ENCODE peak calls at places on chromosomes 13 and 19, in six cellular contexts. F is ovary, E is cardiac muscle cell, J is testis, X is upper lobe of left lung, L is Caco-2. M is an unnamed sample.

GRCh38 chr19:5990289-5990797 is 12.4 kb upstream of the RANBP3 start:
- DNase-seq in X (no peak), J (peak; percentile 49), F (no peak), E (no peak), L (no peak), M (no peak)

GRCh38 chr19:39941615-39942507 is 7.4 kb upstream of the FCGBP start:
- DNase-seq in L (no peak), X (no peak), E (peak; percentile 64), J (peak; percentile 19), F (no peak), M (peak; percentile 85)

GRCh38 chr13:41694902-41695301 is 237.6 kb downstream of the RGCC start:
- DNase-seq in J (peak; percentile 47), L (peak; percentile 42), X (no peak), E (peak; percentile 95), F (peak; percentile 55), M (peak; percentile 12)

GRCh38 chr13:46369506-46370268 is 17.4 kb downstream of the RUBCNL start:
- DNase-seq in E (peak; percentile 59), J (no peak), F (no peak), L (no peak), X (no peak), M (peak; percentile 64)

GRCh38 chr13:79190932-79191331 is 215.1 kb downstream of the RBM26 start:
- DNase-seq in E (no peak), F (no peak), J (no peak), X (no peak), L (no peak), M (peak; percentile 66)

GRCh38 chr13:55653497-55653896 is 1487.2 kb upstream of the PRR20A start:
- DNase-seq in E (no peak), X (no peak), F (no peak), J (no peak), L (no peak), M (no peak)

GRCh38 chr19:38650180-38650775 is 2.8 kb downstream of the ACTN4 start:
- DNase-seq in J (no peak), X (no peak), E (no peak), F (no peak), L (no peak), M (peak; percentile 34)

GRCh38 chr19:6767081-6767356 is 216 bp downstream of the SH2D3A start:
- DNase-seq in E (no peak), F (no peak), X (no peak), J (no peak), L (no peak), M (peak; percentile 72)

GRCh38 chr13:45341799-45342584 is 1.0 kb upstream of the TPT1 start:
- DNase-seq in X (no peak), E (peak; percentile 61), L (no peak), J (peak; percentile 31), F (peak; percentile 40), M (no peak)

GRCh38 chr13:52599853-52600603 is 42.2 kb upstream of the HNRNPA1L2 start:
- DNase-seq in L (peak; percentile 72), F (peak; percentile 57), E (peak; percentile 53), J (peak; percentile 53), X (peak; percentile 90), M (peak; percentile 63)

GRCh38 chr13:52597676-52598075 is 44.6 kb upstream of the HNRNPA1L2 start:
- DNase-seq in X (no peak), F (no peak), J (no peak), L (no peak), E (no peak), M (no peak)

GRCh38 chr13:52600666-52601065 is 41.6 kb upstream of the HNRNPA1L2 start:
- DNase-seq in J (no peak), L (no peak), X (no peak), F (no peak), E (peak; percentile 30), M (no peak)

DNA sequence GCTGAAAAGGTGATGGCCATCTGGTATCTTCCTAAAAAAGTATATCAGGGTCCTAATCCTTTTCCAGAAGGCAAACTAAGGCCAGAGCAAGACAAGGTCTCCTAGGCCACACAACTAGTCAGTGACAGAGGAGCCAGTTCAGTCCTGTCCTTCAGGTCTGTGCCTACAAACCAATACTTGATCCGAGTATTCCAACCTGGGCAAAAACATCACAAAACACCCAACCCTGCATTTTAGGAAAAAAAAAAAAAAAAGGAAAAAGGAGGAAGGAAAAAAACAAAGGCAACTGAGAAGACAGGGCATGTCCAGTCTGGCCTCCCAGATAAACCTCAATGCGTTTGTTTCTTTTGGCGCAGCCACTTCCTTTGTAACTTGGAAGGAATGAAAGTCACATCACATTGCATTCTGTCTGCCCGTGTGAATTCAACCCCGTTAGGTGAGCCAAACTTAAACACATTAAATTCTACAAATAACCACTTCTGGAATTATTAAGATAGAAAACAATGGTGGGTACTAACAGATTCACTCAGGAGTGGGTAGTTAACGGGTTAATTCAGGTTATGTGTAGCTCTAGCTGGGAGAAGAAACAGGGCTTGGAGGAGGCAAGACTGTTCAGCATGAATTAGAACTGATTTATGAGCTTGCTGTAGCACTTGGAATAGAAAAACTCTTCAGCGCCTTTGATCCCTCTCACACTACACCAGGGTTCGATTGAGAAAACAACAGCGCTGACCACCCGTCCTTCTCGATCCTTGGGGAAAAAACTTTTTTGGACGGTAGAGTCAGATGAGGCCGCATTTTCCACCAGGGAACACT is 43.0 kb upstream of the HNRNPA1L2 start:
- DNase-seq in J (peak; percentile 38), L (no peak), F (no peak), X (no peak), E (peak; percentile 70), M (peak; percentile 11)
- H3K4me3 ChIP-seq in J (peak overlapping the region; percentile 73), L (peak overlapping the region; percentile 87), F (peak overlapping the region; percentile 74), X (peak overlapping the region; percentile 83), E (peak overlapping the region; percentile 18), M (peak overlapping the region; percentile 75)

GRCh38 chr13:37775871-37776270 is 93.7 kb downstream of the TRPC4 start:
- DNase-seq in L (no peak), X (no peak), F (no peak), J (no peak), E (no peak), M (no peak)
- TF ChIP-seq CTCF in L (no peak), X (no peak), F (no peak), J (no peak), E (no peak), M (no peak)

GRCh38 chr13:99995503-99996176 is 14.1 kb downstream of the ZIC2 start:
- DNase-seq in X (no peak), F (no peak), E (no peak), L (no peak), J (no peak), M (no peak)
- H3K4me3 ChIP-seq in X (no peak overlapping the region), F (no peak overlapping the region), E (no peak overlapping the region), L (no peak overlapping the region), J (no peak overlapping the region), M (no peak overlapping the region)

DNA sequence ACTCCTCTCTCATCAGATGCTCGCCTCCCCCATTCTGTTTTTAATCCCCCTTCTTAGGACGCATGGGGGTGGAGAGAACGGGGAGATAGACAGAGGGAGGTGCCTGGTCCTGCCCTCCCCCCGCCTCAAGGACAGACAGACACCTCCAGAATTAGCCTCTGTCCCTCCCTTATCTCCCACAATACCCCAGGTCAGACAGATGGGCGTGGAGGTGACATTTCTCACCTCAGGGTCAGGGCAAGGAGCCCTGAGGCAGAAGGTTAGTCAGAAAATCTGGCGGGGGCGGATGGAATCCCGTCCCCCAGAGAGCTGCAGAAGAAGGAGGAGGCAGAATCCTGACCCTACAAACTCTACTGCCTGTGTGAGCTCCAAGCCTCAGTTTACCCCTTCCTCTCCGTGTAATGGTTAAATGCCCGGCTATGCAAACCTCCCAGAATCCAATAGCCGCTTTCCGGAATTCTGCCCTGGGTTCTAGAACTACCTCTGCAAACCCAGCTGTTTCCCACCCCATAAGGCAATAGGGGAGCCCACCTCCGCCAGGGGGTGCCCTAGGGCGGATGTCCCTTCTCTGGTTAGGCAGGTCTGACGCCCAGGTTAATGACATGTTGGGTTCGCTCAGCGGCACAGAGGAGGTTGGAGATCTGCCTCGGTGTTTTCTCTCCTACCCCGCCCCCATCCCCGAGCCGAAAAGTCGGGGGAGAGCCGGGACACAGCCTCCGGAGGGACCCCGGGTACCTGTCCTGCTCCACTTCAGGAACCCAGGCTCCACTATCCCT is 900 bp downstream of the PPP1R13L start:
- DNase-seq in F (peak; percentile 63), J (peak; percentile 60), X (no peak), E (peak; percentile 35), L (peak; percentile 93), M (peak; percentile 73)
- TF ChIP-seq CTCF in F (no peak), J (no peak), X (peak; percentile 36), E (peak; percentile 55), L (peak; percentile 87), M (peak; percentile 58)

DNA sequence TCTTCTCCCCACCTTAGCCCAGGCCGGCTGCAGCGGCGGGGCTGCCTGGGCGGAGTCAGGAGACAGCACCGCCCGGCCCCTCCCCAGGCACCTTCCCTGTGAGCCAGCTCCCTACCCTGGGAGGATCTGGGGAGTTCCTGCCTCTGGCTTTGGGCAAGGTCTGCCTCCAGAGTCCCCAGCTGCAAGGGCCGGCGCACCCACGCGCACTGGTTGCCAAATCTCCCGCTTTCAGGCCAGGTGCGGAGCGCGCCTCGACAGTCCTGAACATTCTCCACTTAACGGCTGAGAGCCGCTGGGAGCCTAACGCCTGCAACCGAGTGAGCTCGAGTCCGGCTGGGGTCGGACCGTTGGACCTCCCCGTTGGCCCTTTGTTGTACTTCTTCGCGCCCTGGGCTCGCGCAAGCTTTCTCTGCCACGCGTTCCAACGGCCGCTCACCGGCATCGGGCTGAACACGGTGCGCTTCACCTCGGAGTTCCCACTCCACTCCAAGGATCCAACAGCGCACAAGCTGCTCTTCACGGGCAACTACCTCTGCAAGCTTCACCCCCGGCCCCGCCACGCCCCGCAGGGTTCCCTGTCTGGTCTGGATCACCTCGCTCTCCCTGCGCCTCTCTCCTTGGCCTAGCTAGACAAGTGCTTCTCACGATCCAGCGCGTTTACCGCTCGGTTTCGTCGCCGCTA is 21.7 kb upstream of the ZNF30 start:
- DNase-seq in X (peak; percentile 77), J (peak; percentile 18), L (no peak), F (no peak), E (no peak), M (no peak)
- H3K4me3 ChIP-seq in X (no peak overlapping the region), J (no peak overlapping the region), L (no peak overlapping the region), F (no peak overlapping the region), E (no peak overlapping the region), M (no peak overlapping the region)

GRCh38 chr19:1205114-1206062 is at the start of gene STK11:
- DNase-seq in X (peak; percentile 100), E (peak; percentile 99), L (peak; percentile 99), F (peak; percentile 100), J (peak; percentile 98), M (peak; percentile 99)

GRCh38 chr19:1210227-1210538 is 4.6 kb downstream of the STK11 start:
- DNase-seq in E (no peak), L (no peak), F (no peak), X (no peak), J (peak; percentile 62), M (no peak)

GRCh38 chr19:1206063-1206732 is 620 bp downstream of the STK11 start:
- DNase-seq in L (no peak), J (no peak), E (no peak), F (peak; percentile 57), X (peak; percentile 85), M (no peak)

GRCh38 chr19:1211494-1212234 is 6.1 kb downstream of the STK11 start:
- DNase-seq in L (no peak), X (peak; percentile 74), J (peak; percentile 94), E (peak; percentile 25), F (peak; percentile 55), M (no peak)

DNA sequence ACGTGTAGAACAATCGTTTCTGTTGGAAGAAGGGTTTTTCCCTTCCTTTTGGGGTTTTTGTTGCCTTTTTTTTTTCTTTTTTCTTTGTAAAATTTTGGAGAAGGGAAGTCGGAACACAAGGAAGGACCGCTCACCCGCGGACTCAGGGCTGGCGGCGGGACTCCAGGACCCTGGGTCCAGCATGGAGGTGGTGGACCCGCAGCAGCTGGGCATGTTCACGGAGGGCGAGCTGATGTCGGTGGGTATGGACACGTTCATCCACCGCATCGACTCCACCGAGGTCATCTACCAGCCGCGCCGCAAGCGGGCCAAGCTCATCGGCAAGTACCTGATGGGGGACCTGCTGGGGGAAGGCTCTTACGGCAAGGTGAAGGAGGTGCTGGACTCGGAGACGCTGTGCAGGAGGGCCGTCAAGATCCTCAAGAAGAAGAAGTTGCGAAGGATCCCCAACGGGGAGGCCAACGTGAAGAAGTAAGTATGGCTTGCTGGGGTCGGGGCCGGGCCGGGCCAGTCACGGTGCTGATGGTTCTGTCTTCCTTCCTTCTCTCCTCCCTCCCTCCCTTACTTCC is 1.2 kb downstream of the STK11 start:
- DNase-seq in E (no peak), X (peak; percentile 87), L (no peak), F (peak; percentile 56), J (peak; percentile 62), M (peak; percentile 53)
- TF ChIP-seq CTCF in E (no peak), X (no peak), L (no peak), F (no peak), J (no peak), M (no peak)

M was measured in GM12865.